ENCODE peak calls at places on chromosomes 11 and 22, in four cellular contexts. J is HepG2, V is GM12878, T is K562. N is an unnamed sample.

GRCh38 chr11:44556735-44557409 is 8.6 kb upstream of the CD82 start:
- DNase-seq in V (peak; percentile 47), T (peak; percentile 35), J (peak; percentile 41), N (peak; percentile 67)

GRCh38 chr11:61349189-61349751 is 12.4 kb downstream of the CYB561A3 start:
- DNase-seq in V (no peak), J (no peak), T (no peak), N (no peak)

GRCh38 chr22:44363214-44363979 is 50.6 kb upstream of the SHISAL1 start:
- DNase-seq in J (peak; percentile 14), T (no peak), V (no peak), N (no peak)

GRCh38 chr22:38353142-38353629 is 36.0 kb upstream of the CSNK1E start:
- DNase-seq in J (no peak), V (no peak), T (peak; percentile 72), N (peak; percentile 77)

GRCh38 chr11:66228521-66228920 is 39.9 kb upstream of the RAB1B start:
- DNase-seq in J (no peak), V (no peak), T (no peak), N (peak; percentile 48)

GRCh38 chr11:110655967-110656366 is 56.3 kb downstream of the ARHGAP20 start:
- DNase-seq in V (no peak), J (no peak), T (no peak), N (no peak)

GRCh38 chr11:107931206-107931605 is 3.0 kb downstream of the RAB39A start:
- DNase-seq in T (no peak), V (no peak), J (no peak), N (no peak)

GRCh38 chr22:44583076-44583760 is 85.2 kb upstream of the RTL6 start:
- DNase-seq in V (no peak), J (no peak), T (no peak), N (no peak)

GRCh38 chr22:26576026-26576680 is 13.8 kb downstream of the TPST2 start:
- DNase-seq in T (no peak), V (no peak), J (no peak), N (no peak)

GRCh38 chr22:46560696-46561295 is 23.4 kb upstream of the CELSR1 start:
- DNase-seq in T (no peak), J (no peak), V (no peak), N (no peak)

GRCh38 chr11:12123799-12124198 is 13.4 kb downstream of the MICAL2 start:
- DNase-seq in T (no peak), J (no peak), V (no peak), N (no peak)

GRCh38 chr22:45608763-45609180 is 62.9 kb upstream of the ATXN10 start:
- DNase-seq in T (no peak), J (no peak), V (no peak), N (no peak)

GRCh38 chr11:12862761-12863469 is 146.2 kb upstream of the RASSF10 start:
- DNase-seq in J (no peak), T (peak; percentile 36), V (no peak), N (peak; percentile 81)

GRCh38 chr11:122101625-122102291 is 14.3 kb downstream of the BLID start:
- DNase-seq in T (no peak), J (peak; percentile 20), V (no peak), N (peak; percentile 60)

DNA sequence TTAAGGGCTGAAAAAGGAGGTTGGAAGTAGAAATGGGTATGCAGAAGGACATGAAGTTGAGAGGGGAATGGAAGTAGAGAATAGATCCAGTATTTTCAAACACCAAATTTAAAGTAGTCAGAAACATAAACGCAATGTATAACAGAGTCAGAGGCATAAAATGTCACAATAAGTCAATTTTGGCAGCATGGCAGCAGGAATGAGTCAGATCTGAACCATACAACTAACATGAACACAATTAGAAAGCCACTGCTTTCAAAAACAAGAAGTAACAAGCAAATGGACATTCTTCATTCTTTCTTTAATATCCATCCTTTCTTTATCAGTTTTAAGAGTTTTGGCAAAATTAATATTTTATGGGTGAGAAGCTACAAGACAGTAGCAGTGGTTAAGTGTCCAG is 2.5 kb downstream of the CHORDC1 start:
- DNase-seq in T (peak; percentile 14), J (no peak), V (no peak), N (no peak)
- TF ChIP-seq MAX in T (no peak), J (no peak), V (no peak), N (no peak)

DNA sequence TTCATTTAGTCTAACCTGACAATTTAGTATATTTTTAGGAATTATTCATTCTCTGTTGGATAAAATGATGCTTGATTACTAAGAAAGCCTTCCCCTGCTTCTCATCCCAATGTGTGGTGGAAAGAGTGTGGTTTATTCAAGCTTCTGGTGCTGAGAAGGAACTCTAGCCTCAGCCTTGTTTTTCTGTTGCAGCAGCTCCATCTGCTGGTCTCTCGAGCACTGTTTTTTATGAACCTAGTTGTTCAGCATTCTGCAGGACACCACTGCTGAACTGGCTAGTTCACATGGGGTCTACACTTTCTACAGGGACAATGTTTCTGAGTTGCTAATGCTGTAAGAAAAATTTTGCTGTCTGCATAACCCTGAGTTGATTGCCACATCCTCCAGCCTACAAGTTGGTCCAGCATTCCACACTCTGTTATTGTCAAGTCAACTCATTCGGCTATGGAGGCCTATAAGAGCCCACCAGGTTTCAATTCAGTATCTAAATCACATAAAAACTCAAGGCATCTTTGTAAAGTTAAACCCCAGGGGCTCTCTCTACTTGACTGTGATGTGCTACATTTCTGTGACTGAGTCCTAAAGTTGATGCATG is 14.3 kb downstream of the OR2AG2 start:
- DNase-seq in V (no peak), J (peak; percentile 44), T (peak; percentile 53), N (peak; percentile 52)
- TF ChIP-seq CBFB in V (no peak), J (no peak), T (no peak), N (no peak)

GRCh38 chr11:71979582-71979981 is 19.1 kb upstream of the IL18BP start:
- DNase-seq in V (no peak), J (no peak), T (no peak), N (no peak)
- TF ChIP-seq MAX in V (no peak), J (no peak), T (no peak), N (no peak)

GRCh38 chr11:64118871-64119495 is 46.9 kb downstream of the MACROD1 start:
- DNase-seq in T (no peak), V (no peak), J (no peak), N (no peak)
- TF ChIP-seq CBFB in T (no peak), V (no peak), J (no peak), N (no peak)

GRCh38 chr11:103085758-103086365 is 6.1 kb downstream of the DCUN1D5 start:
- DNase-seq in J (no peak), T (no peak), V (no peak), N (no peak)
- TF ChIP-seq MAX in J (no peak), T (no peak), V (no peak), N (no peak)

GRCh38 chr22:49692499-49693225 is 135.0 kb downstream of the BRD1 start:
- DNase-seq in T (no peak), J (no peak), V (no peak), N (no peak)
- TF ChIP-seq CBFB in T (no peak), J (no peak), V (no peak), N (no peak)

N was measured in WTC11.